ENCODE peak calls at places on chromosomes 16 and 17, in four cellular contexts. Z is midbrain, H is Daoy, S is hippocampal formation. K is an unnamed sample.

GRCh38 chr17:14461131-14461530 is 160.2 kb downstream of the HS3ST3B1 start:
- DNase-seq in Z (no peak), H (no peak), S (no peak), K (no peak)

GRCh38 chr16:84884311-84885023 is 64.7 kb downstream of the CRISPLD2 start:
- DNase-seq in Z (no peak), S (no peak), H (no peak), K (no peak)

GRCh38 chr16:63289834-63290460 is 1253.7 kb upstream of the CDH8 start:
- DNase-seq in H (no peak), Z (peak; percentile 67), S (peak; percentile 52), K (peak; percentile 6)

GRCh38 chr16:86477642-86478041 is 32.7 kb upstream of the FOXF1 start:
- DNase-seq in S (no peak), Z (no peak), H (no peak), K (no peak)

GRCh38 chr17:46822388-46822921 is 4.0 kb upstream of the WNT3 start:
- DNase-seq in H (no peak), Z (no peak), S (no peak), K (no peak)

GRCh38 chr16:10526962-10527361 is 53.4 kb downstream of the EMP2 start:
- DNase-seq in H (no peak), Z (no peak), S (no peak), K (no peak)

GRCh38 chr17:63587770-63588169 is 12.9 kb upstream of the TACO1 start:
- DNase-seq in S (no peak), H (no peak), Z (no peak), K (no peak)

GRCh38 chr17:2797632-2798031 is 1.4 kb downstream of the RAP1GAP2 start:
- DNase-seq in H (no peak), Z (no peak), S (no peak), K (no peak)

GRCh38 chr16:6722786-6723185 is 609.9 kb upstream of the RBFOX1 start:
- DNase-seq in S (no peak), H (no peak), Z (no peak), K (no peak)

GRCh38 chr17:76738468-76738850 is 540 bp downstream of the MFSD11 start:
- DNase-seq in S (no peak), H (no peak), Z (no peak), K (no peak)

GRCh38 chr17:57067162-57067561 is 17.9 kb upstream of the AKAP1 start:
- DNase-seq in Z (no peak), H (no peak), S (no peak), K (no peak)

GRCh38 chr17:10171057-10171456 is 27.3 kb downstream of the GAS7 start:
- DNase-seq in Z (peak; percentile 36), S (peak; percentile 40), H (no peak), K (no peak)